ENCODE peak calls at places on chromosomes 6 and 20, in seven cellular contexts. One of them, this sample, is unnamed.

GRCh38 chr6:47464052-47464451 is 13.5 kb upstream of the CD2AP start:
- DNase-seq in MM.1S: no peak
- DNase-seq in neural progenitor cell: no peak
- DNase-seq in GM23338: no peak
- DNase-seq in HCT116: no peak
- DNase-seq in hepatocyte: no peak
- DNase-seq in SK-N-SH: no peak
- DNase-seq in this sample: no peak

GRCh38 chr20:41639630-41640029 is 21.5 kb upstream of the CHD6 start:
- DNase-seq in HCT116: no peak
- DNase-seq in SK-N-SH: no peak
- DNase-seq in GM23338: peak; percentile 28
- DNase-seq in MM.1S: no peak
- DNase-seq in neural progenitor cell: peak; percentile 55
- DNase-seq in hepatocyte: no peak
- DNase-seq in this sample: no peak

GRCh38 chr6:166556871-166557322 is 29.6 kb downstream of the RAMACL start:
- DNase-seq in SK-N-SH: no peak
- DNase-seq in GM23338: peak; percentile 48
- DNase-seq in neural progenitor cell: peak; percentile 33
- DNase-seq in hepatocyte: no peak
- DNase-seq in HCT116: peak; percentile 86
- DNase-seq in MM.1S: no peak
- DNase-seq in this sample: peak; percentile 97

GRCh38 chr6:55250400-55250799 is 76.1 kb downstream of the HCRTR2 start:
- DNase-seq in GM23338: peak; percentile 41
- DNase-seq in SK-N-SH: no peak
- DNase-seq in hepatocyte: no peak
- DNase-seq in HCT116: no peak
- DNase-seq in MM.1S: no peak
- DNase-seq in neural progenitor cell: no peak
- DNase-seq in this sample: no peak

GRCh38 chr6:16803294-16804006 is 42.2 kb upstream of the ATXN1 start:
- DNase-seq in HCT116: no peak
- DNase-seq in MM.1S: no peak
- DNase-seq in GM23338: peak; percentile 92
- DNase-seq in hepatocyte: peak; percentile 81
- DNase-seq in SK-N-SH: no peak
- DNase-seq in neural progenitor cell: peak; percentile 31
- DNase-seq in this sample: no peak

GRCh38 chr20:57998276-57998675 is 230.2 kb downstream of the ANKRD60 start:
- DNase-seq in neural progenitor cell: no peak
- DNase-seq in HCT116: no peak
- DNase-seq in hepatocyte: no peak
- DNase-seq in MM.1S: no peak
- DNase-seq in SK-N-SH: no peak
- DNase-seq in GM23338: peak; percentile 27
- DNase-seq in this sample: no peak

GRCh38 chr6:164398647-164399046 is 910.8 kb downstream of the C6orf118 start:
- DNase-seq in MM.1S: no peak
- DNase-seq in GM23338: no peak
- DNase-seq in neural progenitor cell: no peak
- DNase-seq in HCT116: no peak
- DNase-seq in SK-N-SH: no peak
- DNase-seq in hepatocyte: no peak
- DNase-seq in this sample: no peak

GRCh38 chr20:48467622-48468021 is 360.2 kb downstream of the PREX1 start:
- DNase-seq in HCT116: peak; percentile 31
- DNase-seq in GM23338: peak; percentile 54
- DNase-seq in MM.1S: peak; percentile 25
- DNase-seq in hepatocyte: no peak
- DNase-seq in SK-N-SH: no peak
- DNase-seq in neural progenitor cell: peak; percentile 47
- DNase-seq in this sample: no peak

GRCh38 chr6:154865291-154865690 is 129.8 kb upstream of the TIAM2 start:
- DNase-seq in HCT116: no peak
- DNase-seq in MM.1S: no peak
- DNase-seq in hepatocyte: no peak
- DNase-seq in GM23338: no peak
- DNase-seq in neural progenitor cell: no peak
- DNase-seq in SK-N-SH: no peak
- DNase-seq in this sample: no peak

GRCh38 chr6:63295553-63295952 is 24.2 kb downstream of the LGSN start:
- DNase-seq in GM23338: peak; percentile 35
- DNase-seq in hepatocyte: no peak
- DNase-seq in neural progenitor cell: peak; percentile 7
- DNase-seq in SK-N-SH: no peak
- DNase-seq in HCT116: no peak
- DNase-seq in MM.1S: no peak
- DNase-seq in this sample: no peak

GRCh38 chr20:24676353-24676977 is 207.0 kb downstream of the SYNDIG1 start:
- DNase-seq in hepatocyte: no peak
- DNase-seq in MM.1S: no peak
- DNase-seq in SK-N-SH: no peak
- DNase-seq in HCT116: no peak
- DNase-seq in neural progenitor cell: no peak
- DNase-seq in GM23338: no peak
- DNase-seq in this sample: no peak

GRCh38 chr6:70112686-70113570 is 190.0 kb downstream of the COL9A1 start:
- DNase-seq in hepatocyte: no peak
- DNase-seq in MM.1S: no peak
- DNase-seq in neural progenitor cell: no peak
- DNase-seq in SK-N-SH: no peak
- DNase-seq in GM23338: no peak
- DNase-seq in HCT116: no peak
- DNase-seq in this sample: no peak

GRCh38 chr6:14857501-14857900 is 388.4 kb upstream of the JARID2 start:
- DNase-seq in neural progenitor cell: no peak
- DNase-seq in GM23338: no peak
- DNase-seq in hepatocyte: no peak
- DNase-seq in HCT116: no peak
- DNase-seq in SK-N-SH: no peak
- DNase-seq in MM.1S: no peak
- DNase-seq in this sample: no peak

GRCh38 chr20:38727602-38728236 is 3.4 kb downstream of the SLC32A1 start:
- DNase-seq in SK-N-SH: no peak
- DNase-seq in MM.1S: no peak
- DNase-seq in neural progenitor cell: no peak
- DNase-seq in hepatocyte: no peak
- DNase-seq in HCT116: no peak
- DNase-seq in GM23338: no peak
- DNase-seq in this sample: no peak

GRCh38 chr20:7415427-7415826 is 524.8 kb downstream of the HAO1 start:
- DNase-seq in SK-N-SH: no peak
- DNase-seq in neural progenitor cell: no peak
- DNase-seq in HCT116: no peak
- DNase-seq in hepatocyte: no peak
- DNase-seq in MM.1S: no peak
- DNase-seq in GM23338: no peak
- DNase-seq in this sample: no peak

GRCh38 chr6:6697620-6698019 is 109.1 kb downstream of the LY86 start:
- DNase-seq in SK-N-SH: no peak
- DNase-seq in GM23338: no peak
- DNase-seq in MM.1S: no peak
- DNase-seq in neural progenitor cell: peak; percentile 53
- DNase-seq in hepatocyte: no peak
- DNase-seq in HCT116: no peak
- DNase-seq in this sample: no peak

GRCh38 chr6:71262914-71263313 is 25.7 kb upstream of the OGFRL1 start:
- DNase-seq in HCT116: no peak
- DNase-seq in GM23338: no peak
- DNase-seq in neural progenitor cell: no peak
- DNase-seq in hepatocyte: no peak
- DNase-seq in SK-N-SH: no peak
- DNase-seq in MM.1S: no peak
- DNase-seq in this sample: peak; percentile 19

GRCh38 chr6:119247504-119247903 is 102.1 kb downstream of the MAN1A1 start:
- DNase-seq in hepatocyte: no peak
- DNase-seq in HCT116: no peak
- DNase-seq in MM.1S: no peak
- DNase-seq in SK-N-SH: no peak
- DNase-seq in neural progenitor cell: no peak
- DNase-seq in GM23338: no peak
- DNase-seq in this sample: no peak

GRCh38 chr6:55882731-55883595 is 7.6 kb upstream of the BMP5 start:
- DNase-seq in GM23338: no peak
- DNase-seq in HCT116: no peak
- DNase-seq in hepatocyte: peak; percentile 15
- DNase-seq in neural progenitor cell: no peak
- DNase-seq in MM.1S: no peak
- DNase-seq in SK-N-SH: no peak
- DNase-seq in this sample: peak; percentile 60

GRCh38 chr6:1933292-1933691 is 312.1 kb downstream of the GMDS start:
- DNase-seq in hepatocyte: no peak
- DNase-seq in HCT116: no peak
- DNase-seq in neural progenitor cell: no peak
- DNase-seq in SK-N-SH: no peak
- DNase-seq in MM.1S: no peak
- DNase-seq in GM23338: no peak
- DNase-seq in this sample: no peak

GRCh38 chr6:111096246-111096645 is 8.9 kb downstream of the SLC16A10 start:
- DNase-seq in SK-N-SH: no peak
- DNase-seq in neural progenitor cell: no peak
- DNase-seq in hepatocyte: peak; percentile 17
- DNase-seq in MM.1S: peak; percentile 53
- DNase-seq in HCT116: no peak
- DNase-seq in GM23338: no peak
- DNase-seq in this sample: no peak

GRCh38 chr20:36116813-36117441 is 37.6 kb upstream of the EPB41L1 start:
- DNase-seq in MM.1S: no peak
- DNase-seq in hepatocyte: no peak
- DNase-seq in GM23338: no peak
- DNase-seq in SK-N-SH: no peak
- DNase-seq in neural progenitor cell: no peak
- DNase-seq in HCT116: no peak
- DNase-seq in this sample: peak; percentile 92

GRCh38 chr6:83696674-83697073 is 12.2 kb downstream of the SNAP91 start:
- DNase-seq in neural progenitor cell: no peak
- DNase-seq in HCT116: no peak
- DNase-seq in SK-N-SH: no peak
- DNase-seq in hepatocyte: no peak
- DNase-seq in GM23338: no peak
- DNase-seq in MM.1S: no peak
- DNase-seq in this sample: no peak

DNA sequence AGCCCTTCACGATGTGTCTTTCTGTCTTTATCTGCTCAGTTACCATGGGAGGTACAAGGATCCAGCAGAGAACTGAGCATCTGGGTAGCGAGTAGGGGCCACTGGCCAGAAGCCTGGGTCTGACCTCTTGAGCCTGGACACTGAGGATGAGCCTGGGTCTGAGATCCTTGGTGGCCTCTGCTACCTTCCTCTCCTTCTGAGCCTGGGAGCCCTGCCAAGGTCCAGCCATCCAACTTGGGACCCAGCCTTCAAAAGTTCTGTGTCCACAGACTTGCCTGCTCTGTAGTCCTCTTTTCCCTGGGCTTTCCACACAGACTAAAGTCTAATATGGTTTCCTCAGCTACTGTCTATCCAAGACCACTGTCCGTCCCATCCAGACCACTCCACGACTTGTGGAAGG is 60.2 kb upstream of the NAA20 start:
- DNase-seq in SK-N-SH: no peak
- DNase-seq in MM.1S: no peak
- DNase-seq in HCT116: no peak
- DNase-seq in hepatocyte: no peak
- DNase-seq in neural progenitor cell: no peak
- DNase-seq in GM23338: no peak
- DNase-seq in this sample: no peak
- H3K4me2 ChIP-seq in SK-N-SH: no peak overlapping the region
- H3K4me2 ChIP-seq in MM.1S: no peak overlapping the region
- H3K4me2 ChIP-seq in HCT116: no peak overlapping the region
- H3K4me2 ChIP-seq in hepatocyte: no peak overlapping the region
- H3K4me2 ChIP-seq in neural progenitor cell: no peak overlapping the region
- H3K4me2 ChIP-seq in GM23338: no peak overlapping the region
- H3K4me2 ChIP-seq in this sample: no peak overlapping the region

GRCh38 chr6:153668758-153669157 is 370.3 kb upstream of the OPRM1 start:
- DNase-seq in HCT116: no peak
- DNase-seq in neural progenitor cell: no peak
- DNase-seq in hepatocyte: no peak
- DNase-seq in MM.1S: no peak
- DNase-seq in SK-N-SH: no peak
- DNase-seq in GM23338: no peak
- DNase-seq in this sample: no peak
- TF ChIP-seq EZH2phosphoT487 in HCT116: no peak
- TF ChIP-seq EZH2phosphoT487 in neural progenitor cell: no peak
- TF ChIP-seq EZH2phosphoT487 in hepatocyte: no peak
- TF ChIP-seq EZH2phosphoT487 in MM.1S: no peak
- TF ChIP-seq EZH2phosphoT487 in SK-N-SH: no peak
- TF ChIP-seq EZH2phosphoT487 in GM23338: no peak
- TF ChIP-seq EZH2phosphoT487 in this sample: no peak

GRCh38 chr6:36964908-36965307 is 10.4 kb downstream of the PI16 start:
- DNase-seq in HCT116: no peak
- DNase-seq in SK-N-SH: no peak
- DNase-seq in MM.1S: no peak
- DNase-seq in hepatocyte: no peak
- DNase-seq in neural progenitor cell: no peak
- DNase-seq in GM23338: no peak
- DNase-seq in this sample: no peak

GRCh38 chr6:36964349-36964748 is 9.8 kb downstream of the PI16 start:
- DNase-seq in hepatocyte: no peak
- DNase-seq in HCT116: no peak
- DNase-seq in neural progenitor cell: no peak
- DNase-seq in GM23338: no peak
- DNase-seq in SK-N-SH: no peak
- DNase-seq in MM.1S: no peak
- DNase-seq in this sample: no peak

GRCh38 chr6:36961441-36962430 is 7.2 kb downstream of the PI16 start:
- DNase-seq in GM23338: no peak
- DNase-seq in neural progenitor cell: no peak
- DNase-seq in SK-N-SH: no peak
- DNase-seq in MM.1S: no peak
- DNase-seq in HCT116: no peak
- DNase-seq in hepatocyte: no peak
- DNase-seq in this sample: no peak

GRCh38 chr6:36962874-36963273 is 8.3 kb downstream of the PI16 start:
- DNase-seq in SK-N-SH: no peak
- DNase-seq in GM23338: peak; percentile 98
- DNase-seq in MM.1S: no peak
- DNase-seq in HCT116: no peak
- DNase-seq in neural progenitor cell: peak; percentile 89
- DNase-seq in hepatocyte: peak; percentile 55
- DNase-seq in this sample: peak; percentile 45

GRCh38 chr6:36963451-36964290 is 9.1 kb downstream of the PI16 start:
- DNase-seq in MM.1S: no peak
- DNase-seq in neural progenitor cell: no peak
- DNase-seq in GM23338: peak; percentile 35
- DNase-seq in HCT116: no peak
- DNase-seq in hepatocyte: no peak
- DNase-seq in SK-N-SH: no peak
- DNase-seq in this sample: no peak
- H3K4me1 ChIP-seq in MM.1S: no peaks in the 10 kb centered on the region
- H3K4me1 ChIP-seq in neural progenitor cell: peaks cover 4% of the 10 kb centered on the region
- H3K4me1 ChIP-seq in GM23338: no peaks in the 10 kb centered on the region
- H3K4me1 ChIP-seq in HCT116: peaks cover 42% of the 10 kb centered on the region
- H3K4me1 ChIP-seq in hepatocyte: peaks cover 10% of the 10 kb centered on the region
- H3K4me1 ChIP-seq in SK-N-SH: peaks cover 3% of the 10 kb centered on the region
- H3K4me1 ChIP-seq in this sample: peaks cover 13% of the 10 kb centered on the region

DNA sequence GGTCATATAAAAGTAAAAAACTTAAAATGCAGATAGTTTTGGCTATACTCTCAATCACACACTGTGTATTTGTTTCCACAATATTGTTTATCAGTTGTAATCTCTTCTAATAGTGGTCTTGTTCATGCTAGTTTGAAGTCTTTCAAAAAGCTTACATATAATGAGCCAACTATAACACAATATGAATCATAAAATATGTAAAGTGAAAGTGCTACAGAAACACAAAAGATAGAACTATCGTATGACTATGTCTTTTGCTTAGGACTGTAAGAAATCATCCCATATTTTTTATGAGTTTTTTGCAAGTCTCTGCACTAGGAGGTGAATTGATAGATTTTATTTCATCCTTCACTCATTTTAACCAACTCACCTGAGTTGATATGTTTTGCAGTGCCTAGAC is 136.0 kb downstream of the MMUT start:
- DNase-seq in neural progenitor cell: no peak
- DNase-seq in SK-N-SH: no peak
- DNase-seq in hepatocyte: no peak
- DNase-seq in MM.1S: no peak
- DNase-seq in GM23338: no peak
- DNase-seq in HCT116: no peak
- DNase-seq in this sample: no peak
- H3K4me2 ChIP-seq in neural progenitor cell: no peak overlapping the region
- H3K4me2 ChIP-seq in SK-N-SH: peak overlapping the region; percentile 42
- H3K4me2 ChIP-seq in hepatocyte: no peak overlapping the region
- H3K4me2 ChIP-seq in MM.1S: no peak overlapping the region
- H3K4me2 ChIP-seq in GM23338: no peak overlapping the region
- H3K4me2 ChIP-seq in HCT116: peak overlapping the region; percentile 36
- H3K4me2 ChIP-seq in this sample: peak overlapping the region; percentile 55